ENCODE peak calls at places on chromosomes 11 and 22, in five cellular contexts. One of them, this sample, is unnamed.

GRCh38 chr22:27124336-27125023 is 467.1 kb downstream of the MIAT start:
- DNase-seq in dorsolateral prefrontal cortex: no peak
- DNase-seq in cardiac muscle cell: no peak
- DNase-seq in cardiac fibroblast: no peak
- DNase-seq in left ventricle myocardium inferior: peak; percentile 59
- DNase-seq in this sample: no peak

GRCh38 chr22:28029201-28029948 is 110.3 kb upstream of the PITPNB start:
- DNase-seq in dorsolateral prefrontal cortex: peak; percentile 20
- DNase-seq in cardiac muscle cell: no peak
- DNase-seq in cardiac fibroblast: peak; percentile 67
- DNase-seq in left ventricle myocardium inferior: peak; percentile 45
- DNase-seq in this sample: no peak

GRCh38 chr11:22878604-22879003 is 18.3 kb upstream of the CCDC179 start:
- DNase-seq in dorsolateral prefrontal cortex: no peak
- DNase-seq in cardiac muscle cell: no peak
- DNase-seq in cardiac fibroblast: peak; percentile 26
- DNase-seq in left ventricle myocardium inferior: no peak
- DNase-seq in this sample: no peak

GRCh38 chr11:20110908-20111669 is 49.2 kb downstream of the DBX1 start:
- DNase-seq in dorsolateral prefrontal cortex: peak; percentile 44
- DNase-seq in cardiac muscle cell: peak; percentile 48
- DNase-seq in cardiac fibroblast: peak; percentile 88
- DNase-seq in left ventricle myocardium inferior: no peak
- DNase-seq in this sample: peak; percentile 78

GRCh38 chr11:72306186-72306585 is 62.2 kb upstream of the PHOX2A start:
- DNase-seq in dorsolateral prefrontal cortex: no peak
- DNase-seq in cardiac muscle cell: no peak
- DNase-seq in cardiac fibroblast: no peak
- DNase-seq in left ventricle myocardium inferior: no peak
- DNase-seq in this sample: no peak

GRCh38 chr11:127521413-127521812 is 520.8 kb upstream of the KIRREL3 start:
- DNase-seq in dorsolateral prefrontal cortex: no peak
- DNase-seq in cardiac muscle cell: no peak
- DNase-seq in cardiac fibroblast: no peak
- DNase-seq in left ventricle myocardium inferior: no peak
- DNase-seq in this sample: no peak

GRCh38 chr11:117290809-117291396 is at the start of gene BACE1-AS:
- DNase-seq in dorsolateral prefrontal cortex: no peak
- DNase-seq in cardiac muscle cell: no peak
- DNase-seq in cardiac fibroblast: no peak
- DNase-seq in left ventricle myocardium inferior: no peak
- DNase-seq in this sample: no peak

GRCh38 chr11:58927393-58928081 is 11.8 kb upstream of the GLYATL1 start:
- DNase-seq in dorsolateral prefrontal cortex: no peak
- DNase-seq in cardiac muscle cell: peak; percentile 92
- DNase-seq in cardiac fibroblast: no peak
- DNase-seq in left ventricle myocardium inferior: no peak
- DNase-seq in this sample: no peak

GRCh38 chr11:66048525-66049313 is at the start of gene GAL3ST3:
- DNase-seq in dorsolateral prefrontal cortex: no peak
- DNase-seq in cardiac muscle cell: peak; percentile 75
- DNase-seq in cardiac fibroblast: no peak
- DNase-seq in left ventricle myocardium inferior: no peak
- DNase-seq in this sample: no peak

GRCh38 chr11:119375629-119376196 is 5.8 kb downstream of the USP2 start:
- DNase-seq in dorsolateral prefrontal cortex: peak; percentile 88
- DNase-seq in cardiac muscle cell: no peak
- DNase-seq in cardiac fibroblast: peak; percentile 75
- DNase-seq in left ventricle myocardium inferior: peak; percentile 85
- DNase-seq in this sample: no peak
- H3K4me3 ChIP-seq in dorsolateral prefrontal cortex: peak overlapping the region; percentile 57
- H3K4me3 ChIP-seq in cardiac muscle cell: no peak overlapping the region
- H3K4me3 ChIP-seq in cardiac fibroblast: no peak overlapping the region
- H3K4me3 ChIP-seq in left ventricle myocardium inferior: peak overlapping the region; percentile 71
- H3K4me3 ChIP-seq in this sample: no peak overlapping the region

GRCh38 chr11:64306876-64307622 is 1.7 kb downstream of the ESRRA start:
- DNase-seq in dorsolateral prefrontal cortex: no peak
- DNase-seq in cardiac muscle cell: no peak
- DNase-seq in cardiac fibroblast: no peak
- DNase-seq in left ventricle myocardium inferior: no peak
- DNase-seq in this sample: peak; percentile 66
- H3K4me3 ChIP-seq in dorsolateral prefrontal cortex: peak overlapping the region; percentile 84
- H3K4me3 ChIP-seq in cardiac muscle cell: peak overlapping the region; percentile 71
- H3K4me3 ChIP-seq in cardiac fibroblast: peak overlapping the region; percentile 71
- H3K4me3 ChIP-seq in left ventricle myocardium inferior: peak overlapping the region; percentile 77
- H3K4me3 ChIP-seq in this sample: peak overlapping the region; percentile 61

GRCh38 chr11:14642453-14642852 is 1.2 kb upstream of the PDE3B start:
- DNase-seq in dorsolateral prefrontal cortex: no peak
- DNase-seq in cardiac muscle cell: no peak
- DNase-seq in cardiac fibroblast: no peak
- DNase-seq in left ventricle myocardium inferior: no peak
- DNase-seq in this sample: no peak
- H3K4me3 ChIP-seq in dorsolateral prefrontal cortex: no peak overlapping the region
- H3K4me3 ChIP-seq in cardiac muscle cell: no peak overlapping the region
- H3K4me3 ChIP-seq in cardiac fibroblast: no peak overlapping the region
- H3K4me3 ChIP-seq in left ventricle myocardium inferior: peak overlapping the region; percentile 91
- H3K4me3 ChIP-seq in this sample: no peak overlapping the region

GRCh38 chr22:30309981-30310672 is 16.6 kb downstream of the TBC1D10A start:
- DNase-seq in dorsolateral prefrontal cortex: no peak
- DNase-seq in cardiac muscle cell: no peak
- DNase-seq in cardiac fibroblast: no peak
- DNase-seq in left ventricle myocardium inferior: no peak
- DNase-seq in this sample: no peak
- H3K4me3 ChIP-seq in dorsolateral prefrontal cortex: no peak overlapping the region
- H3K4me3 ChIP-seq in cardiac muscle cell: no peak overlapping the region
- H3K4me3 ChIP-seq in cardiac fibroblast: no peak overlapping the region
- H3K4me3 ChIP-seq in left ventricle myocardium inferior: no peak overlapping the region
- H3K4me3 ChIP-seq in this sample: no peak overlapping the region

DNA sequence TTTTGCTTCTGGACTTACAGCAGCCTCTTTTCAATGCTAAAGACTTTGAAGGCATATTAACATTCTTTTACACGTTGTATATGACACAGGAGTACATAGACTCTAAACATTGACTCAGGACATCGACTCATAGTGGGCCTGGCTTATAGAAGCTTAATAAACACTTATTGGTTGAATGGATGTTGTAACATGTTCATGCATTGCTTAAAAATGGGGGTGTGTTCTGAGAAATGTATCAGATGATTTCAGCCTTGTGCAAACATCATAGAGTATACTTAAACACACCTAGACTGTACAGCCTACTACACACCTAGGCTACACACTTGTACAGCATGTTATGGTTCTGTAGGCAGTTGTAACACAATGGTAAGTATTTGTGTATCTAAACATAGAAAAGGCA is 17.9 kb downstream of the TTC17 start:
- DNase-seq in dorsolateral prefrontal cortex: no peak
- DNase-seq in cardiac muscle cell: no peak
- DNase-seq in cardiac fibroblast: peak; percentile 92
- DNase-seq in left ventricle myocardium inferior: no peak
- DNase-seq in this sample: no peak
- H3K4me3 ChIP-seq in dorsolateral prefrontal cortex: no peak overlapping the region
- H3K4me3 ChIP-seq in cardiac muscle cell: no peak overlapping the region
- H3K4me3 ChIP-seq in cardiac fibroblast: no peak overlapping the region
- H3K4me3 ChIP-seq in left ventricle myocardium inferior: no peak overlapping the region
- H3K4me3 ChIP-seq in this sample: no peak overlapping the region

GRCh38 chr11:130160460-130161090 is 993 bp downstream of the ST14 start:
- DNase-seq in dorsolateral prefrontal cortex: no peak
- DNase-seq in cardiac muscle cell: no peak
- DNase-seq in cardiac fibroblast: no peak
- DNase-seq in left ventricle myocardium inferior: no peak
- DNase-seq in this sample: no peak
- H3K4me3 ChIP-seq in dorsolateral prefrontal cortex: peak overlapping the region; percentile 42
- H3K4me3 ChIP-seq in cardiac muscle cell: no peak overlapping the region
- H3K4me3 ChIP-seq in cardiac fibroblast: no peak overlapping the region
- H3K4me3 ChIP-seq in left ventricle myocardium inferior: peak overlapping the region; percentile 57
- H3K4me3 ChIP-seq in this sample: peak overlapping the region; percentile 64

DNA sequence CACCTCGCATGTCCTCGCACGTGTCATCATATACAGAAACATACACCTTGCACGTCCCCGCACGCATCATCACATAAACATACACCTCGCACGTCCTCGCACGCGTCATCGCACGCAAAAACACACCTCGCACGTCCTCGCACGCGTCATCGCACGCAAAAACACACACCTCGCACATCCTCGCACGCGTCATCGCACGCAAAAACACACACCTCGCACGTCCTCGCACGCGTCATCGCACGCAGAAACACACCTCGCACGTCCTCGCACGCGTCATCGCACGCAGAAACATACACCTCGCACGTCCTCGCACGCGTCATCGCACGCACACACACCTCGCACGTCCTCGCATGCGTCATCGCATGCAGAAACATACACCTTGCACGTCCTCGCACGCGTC is 16.7 kb downstream of the IGSF9B start:
- DNase-seq in dorsolateral prefrontal cortex: no peak
- DNase-seq in cardiac muscle cell: no peak
- DNase-seq in cardiac fibroblast: no peak
- DNase-seq in left ventricle myocardium inferior: no peak
- DNase-seq in this sample: no peak
- H3K4me3 ChIP-seq in dorsolateral prefrontal cortex: no peak overlapping the region
- H3K4me3 ChIP-seq in cardiac muscle cell: no peak overlapping the region
- H3K4me3 ChIP-seq in cardiac fibroblast: no peak overlapping the region
- H3K4me3 ChIP-seq in left ventricle myocardium inferior: no peak overlapping the region
- H3K4me3 ChIP-seq in this sample: no peak overlapping the region